ENCODE peak calls at places on chromosomes 1 and 21, in four cellular contexts. One of them, this sample, is unnamed.

GRCh38 chr1:11058026-11058425 is 1.8 kb downstream of the SRM start:
- DNase-seq in A549: no peak
- DNase-seq in mammary epithelial cell: no peak
- DNase-seq in GM12865: no peak
- DNase-seq in this sample: no peak

GRCh38 chr1:75985827-75986226 is 53.6 kb upstream of the ASB17 start:
- DNase-seq in A549: peak
- DNase-seq in GM12865: peak
- DNase-seq in mammary epithelial cell: peak
- DNase-seq in this sample: no peak

GRCh38 chr1:235090406-235091069 is 38.1 kb downstream of the TOMM20 start:
- DNase-seq in mammary epithelial cell: no peak
- DNase-seq in GM12865: no peak
- DNase-seq in A549: no peak
- DNase-seq in this sample: no peak

GRCh38 chr1:51306950-51307349 is 23.4 kb downstream of the TTC39A start:
- DNase-seq in GM12865: no peak
- DNase-seq in A549: no peak
- DNase-seq in mammary epithelial cell: no peak
- DNase-seq in this sample: no peak

GRCh38 chr1:8134546-8135235 is 108.6 kb upstream of the ERRFI1 start:
- DNase-seq in A549: no peak
- DNase-seq in GM12865: no peak
- DNase-seq in mammary epithelial cell: no peak
- DNase-seq in this sample: no peak

GRCh38 chr21:44083631-44084291 is 23.4 kb upstream of the PWP2 start:
- DNase-seq in mammary epithelial cell: no peak
- DNase-seq in GM12865: no peak
- DNase-seq in A549: no peak
- DNase-seq in this sample: no peak

GRCh38 chr1:36089393-36090121 is 865 bp downstream of the ADPRS start:
- DNase-seq in A549: no peak
- DNase-seq in GM12865: peak
- DNase-seq in mammary epithelial cell: peak
- DNase-seq in this sample: no peak

GRCh38 chr1:65911679-65912078 is 119.0 kb downstream of the PDE4B start:
- DNase-seq in A549: no peak
- DNase-seq in mammary epithelial cell: no peak
- DNase-seq in GM12865: no peak
- DNase-seq in this sample: no peak

GRCh38 chr1:207021139-207021861 is 11.3 kb downstream of the C1orf116 start:
- DNase-seq in mammary epithelial cell: peak
- DNase-seq in GM12865: no peak
- DNase-seq in A549: peak
- DNase-seq in this sample: no peak

DNA sequence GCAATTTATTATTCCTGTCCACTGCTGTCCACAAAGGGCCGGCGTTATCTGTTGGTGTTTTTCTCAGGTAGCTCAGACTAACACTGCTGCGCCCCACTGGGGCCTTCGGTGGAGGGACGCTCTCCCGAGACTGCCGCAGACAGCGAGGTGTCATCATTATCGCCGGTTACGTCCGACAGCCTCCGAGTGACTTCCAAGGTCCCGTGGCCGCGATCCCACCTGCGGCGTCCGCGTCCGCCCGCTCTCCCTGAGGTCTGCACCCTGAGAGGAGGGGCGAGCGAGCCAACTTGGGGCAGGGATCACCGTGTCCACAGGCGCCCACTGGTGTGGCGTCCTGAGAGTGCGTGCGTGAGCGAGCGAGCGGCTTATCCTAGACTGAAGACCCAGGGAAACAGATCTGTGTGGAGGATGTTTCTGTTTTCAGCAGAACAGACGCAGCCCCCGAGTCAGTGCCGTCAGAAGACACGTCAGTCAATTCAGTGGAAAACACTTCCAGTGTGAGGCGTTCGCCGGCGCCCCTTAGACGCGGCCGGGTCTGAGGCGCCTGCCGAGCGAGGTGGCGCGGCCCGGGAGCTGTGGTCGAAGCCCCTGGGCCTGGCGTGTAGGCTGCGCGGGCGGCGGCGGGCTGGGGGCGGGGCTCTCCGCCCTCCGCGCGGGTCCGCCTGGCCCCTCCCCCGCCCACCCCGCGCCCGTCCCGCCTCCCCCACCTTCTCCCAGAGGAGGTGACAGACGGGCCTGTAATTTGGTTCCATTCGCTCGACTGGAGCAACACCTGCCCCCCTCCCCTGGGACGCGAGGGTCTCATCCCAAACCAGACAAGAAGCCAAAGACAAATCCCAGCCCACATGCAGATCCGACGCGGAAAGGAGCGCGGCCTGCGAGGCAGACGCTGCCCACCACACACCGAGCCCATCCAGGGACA is 12.6 kb downstream of the NHLH2 start:
- DNase-seq in GM12865: no peak
- DNase-seq in mammary epithelial cell: no peak
- DNase-seq in A549: no peak
- DNase-seq in this sample: no peak
- H3K4me3 ChIP-seq in GM12865: no peak
- H3K4me3 ChIP-seq in mammary epithelial cell: peak
- H3K4me3 ChIP-seq in A549: no peak
- H3K4me3 ChIP-seq in this sample: no peak

GRCh38 chr1:228060458-228061190 is 21.9 kb upstream of the ARF1 start:
- DNase-seq in A549: peak
- DNase-seq in GM12865: no peak
- DNase-seq in mammary epithelial cell: no peak
- DNase-seq in this sample: no peak
- TF ChIP-seq CTCF in A549: no peak
- TF ChIP-seq CTCF in GM12865: no peak
- TF ChIP-seq CTCF in mammary epithelial cell: no peak
- TF ChIP-seq CTCF in this sample: no peak

GRCh38 chr1:230185076-230186001 is 118.3 kb downstream of the GALNT2 start:
- DNase-seq in A549: peak
- DNase-seq in mammary epithelial cell: no peak
- DNase-seq in GM12865: no peak
- DNase-seq in this sample: no peak
- H3K4me3 ChIP-seq in A549: peak
- H3K4me3 ChIP-seq in mammary epithelial cell: no peak
- H3K4me3 ChIP-seq in GM12865: no peak
- H3K4me3 ChIP-seq in this sample: peak

DNA sequence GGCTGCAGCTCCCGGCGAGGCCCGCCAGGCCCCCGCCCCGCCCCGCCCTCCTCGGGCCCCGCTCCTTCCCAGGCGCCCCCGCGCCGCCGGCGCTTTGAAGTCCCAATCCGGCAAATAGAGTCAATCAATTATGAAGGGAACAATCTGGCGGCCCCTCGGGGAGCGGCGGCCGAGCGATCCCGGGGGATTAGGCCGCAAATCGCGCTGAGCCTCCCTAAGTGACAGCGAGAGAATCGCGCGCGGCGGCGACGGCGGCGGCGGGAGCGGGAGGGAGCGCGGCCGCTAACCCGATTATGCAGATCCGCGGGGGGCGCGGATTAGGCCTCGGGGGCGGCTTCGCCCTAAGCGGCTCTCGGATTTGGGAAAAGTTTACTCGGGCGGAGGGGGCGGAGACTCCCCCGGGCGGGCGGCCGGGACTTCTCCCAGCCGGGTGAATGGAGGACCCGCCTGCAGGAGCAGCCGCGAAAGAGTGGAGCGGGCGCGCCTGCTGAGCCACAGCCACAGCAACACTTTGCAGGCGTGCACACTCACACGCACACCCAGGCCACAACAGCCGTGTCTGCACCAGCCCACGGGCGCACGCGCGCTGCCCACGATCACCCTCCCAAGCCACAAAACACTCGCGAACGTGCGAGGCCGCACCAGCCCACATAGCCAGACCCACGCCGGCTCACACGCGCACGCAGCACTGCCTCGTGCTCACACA is 23.0 kb upstream of the DMBX1 start:
- DNase-seq in GM12865: no peak
- DNase-seq in A549: no peak
- DNase-seq in mammary epithelial cell: no peak
- DNase-seq in this sample: no peak
- TF ChIP-seq CTCF in GM12865: no peak
- TF ChIP-seq CTCF in A549: no peak
- TF ChIP-seq CTCF in mammary epithelial cell: no peak
- TF ChIP-seq CTCF in this sample: no peak

DNA sequence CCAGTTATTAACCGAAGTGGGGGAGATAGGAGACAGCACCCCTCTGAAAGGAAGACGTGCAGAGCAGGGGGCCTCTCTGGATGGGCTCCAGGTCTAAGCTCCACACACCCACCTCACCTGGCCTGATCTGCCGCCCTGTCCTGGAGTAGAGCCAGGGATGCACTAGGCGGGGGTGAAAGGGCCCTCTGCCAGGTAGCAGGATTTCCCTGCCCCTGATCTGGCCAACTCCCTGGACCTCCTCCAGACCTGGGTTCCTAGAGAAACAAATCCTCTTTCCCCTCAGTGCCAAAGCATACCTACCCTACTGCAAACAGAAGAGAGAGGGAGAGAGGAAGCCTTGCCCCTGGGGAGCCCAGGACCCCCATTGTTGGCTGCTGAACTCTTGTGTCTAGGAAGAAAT is 2.0 kb downstream of the CRABP2 start:
- DNase-seq in mammary epithelial cell: no peak
- DNase-seq in GM12865: no peak
- DNase-seq in A549: no peak
- DNase-seq in this sample: no peak
- H3K4me3 ChIP-seq in mammary epithelial cell: no peak
- H3K4me3 ChIP-seq in GM12865: no peak
- H3K4me3 ChIP-seq in A549: no peak
- H3K4me3 ChIP-seq in this sample: no peak

GRCh38 chr1:4017636-4018365 is 117.7 kb upstream of the C1orf174 start:
- DNase-seq in mammary epithelial cell: no peak
- DNase-seq in A549: no peak
- DNase-seq in GM12865: no peak
- DNase-seq in this sample: no peak
- TF ChIP-seq CTCF in mammary epithelial cell: no peak
- TF ChIP-seq CTCF in A549: no peak
- TF ChIP-seq CTCF in GM12865: no peak
- TF ChIP-seq CTCF in this sample: no peak

GRCh38 chr1:89069955-89070354 is 4.9 kb upstream of the GBP1 start:
- DNase-seq in A549: no peak
- DNase-seq in GM12865: no peak
- DNase-seq in mammary epithelial cell: no peak
- DNase-seq in this sample: no peak
- H3K4me3 ChIP-seq in A549: no peak
- H3K4me3 ChIP-seq in GM12865: no peak
- H3K4me3 ChIP-seq in mammary epithelial cell: no peak
- H3K4me3 ChIP-seq in this sample: no peak

DNA sequence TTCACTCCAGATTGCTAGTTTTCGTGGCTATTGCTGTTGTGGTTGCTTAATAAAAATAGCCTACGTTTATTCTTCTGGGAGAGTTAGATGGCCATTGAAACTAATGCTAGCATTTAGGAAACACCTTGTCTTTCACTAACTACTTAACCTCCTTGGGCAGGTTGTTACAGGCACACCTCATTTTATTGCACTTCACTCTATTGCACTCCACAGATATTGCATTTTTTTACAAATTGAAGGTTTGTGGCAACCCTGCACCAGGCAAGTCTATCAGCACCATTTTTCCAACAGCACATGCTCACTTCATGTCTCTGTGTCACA is 11.3 kb upstream of the MARK1 start:
- DNase-seq in mammary epithelial cell: peak
- DNase-seq in GM12865: no peak
- DNase-seq in A549: no peak
- DNase-seq in this sample: no peak
- TF ChIP-seq CTCF in mammary epithelial cell: no peak
- TF ChIP-seq CTCF in GM12865: no peak
- TF ChIP-seq CTCF in A549: no peak
- TF ChIP-seq CTCF in this sample: no peak

GRCh38 chr1:27567183-27567526 is 36.8 kb downstream of the AHDC1 start:
- DNase-seq in mammary epithelial cell: no peak
- DNase-seq in A549: no peak
- DNase-seq in GM12865: no peak
- DNase-seq in this sample: no peak
- H3K4me3 ChIP-seq in mammary epithelial cell: no peak
- H3K4me3 ChIP-seq in A549: no peak
- H3K4me3 ChIP-seq in GM12865: no peak
- H3K4me3 ChIP-seq in this sample: no peak

DNA sequence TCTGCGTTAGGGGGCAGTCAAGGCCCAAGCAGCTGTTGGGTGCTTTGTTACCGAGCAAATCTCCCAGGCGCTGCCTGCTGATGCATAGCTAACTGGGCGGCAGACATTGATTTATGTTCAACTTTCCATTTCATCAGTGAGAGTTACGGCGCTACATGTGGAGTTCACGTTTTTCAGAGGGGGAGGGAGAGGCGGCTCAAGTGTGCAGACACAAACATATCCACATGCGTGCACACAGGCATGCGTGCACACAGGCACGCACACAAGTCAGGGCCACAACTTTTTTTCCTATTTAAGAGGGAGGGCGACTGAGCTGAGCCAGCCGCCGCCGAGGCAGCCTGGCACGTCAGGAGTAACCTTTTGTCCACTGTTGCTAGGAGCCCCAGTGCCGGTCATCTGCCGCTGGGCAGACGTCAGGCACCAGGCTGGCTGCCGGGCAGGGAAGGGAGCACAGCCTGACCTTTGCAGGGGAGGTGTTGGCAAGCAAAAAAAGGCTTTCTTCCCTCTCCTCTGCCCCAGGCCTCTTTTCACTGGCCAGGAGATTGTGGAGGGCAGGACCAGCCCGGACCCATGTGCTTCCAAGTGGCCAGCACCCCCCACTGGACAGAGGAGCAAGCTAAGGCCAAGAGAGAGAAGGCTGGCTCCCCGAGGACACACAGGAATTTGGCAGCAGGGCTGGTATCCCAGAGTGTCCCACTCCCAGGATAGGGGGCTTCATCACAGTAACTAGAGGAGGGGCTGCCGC is 73.3 kb downstream of the MRPL37 start:
- DNase-seq in GM12865: peak
- DNase-seq in mammary epithelial cell: no peak
- DNase-seq in A549: no peak
- DNase-seq in this sample: no peak
- TF ChIP-seq CTCF in GM12865: peak
- TF ChIP-seq CTCF in mammary epithelial cell: no peak
- TF ChIP-seq CTCF in A549: no peak
- TF ChIP-seq CTCF in this sample: no peak